ENCODE peak calls at places on chromosomes 7 and 10, in seven cellular contexts. D is OCI-LY7; C is stimulated activated naive CD4-positive, alpha-beta T cell treated with Interleukin-2 at 50 U/mL for 16 hours; M is KBM-7; O is HT1080; B is Kasumi-1; L is GM10248. X is an unnamed sample.

GRCh38 chr10:5927306-5927705 is 37.3 kb downstream of the FBH1 start:
- DNase-seq in D (no peak), C (no peak), M (no peak), O (no peak), B (no peak), L (no peak), X (no peak)

GRCh38 chr10:69344591-69345244 is 66.4 kb downstream of the HK1 start:
- DNase-seq in D (peak), C (no peak), M (peak), O (no peak), B (peak), L (peak), X (no peak)

GRCh38 chr7:132580277-132580676 is 4.0 kb upstream of the PLXNA4 start:
- DNase-seq in D (no peak), C (no peak), M (no peak), O (peak), B (peak), L (no peak), X (peak)

GRCh38 chr10:4691776-4692175 is 134.2 kb upstream of the AKR1E2 start:
- DNase-seq in D (no peak), C (no peak), M (no peak), O (peak), B (no peak), L (no peak), X (peak)

GRCh38 chr7:77827999-77828398 is 29.4 kb downstream of the PHTF2 start:
- DNase-seq in D (no peak), C (no peak), M (peak), O (no peak), B (peak), L (no peak), X (peak)

GRCh38 chr10:79001082-79001885 is 67.5 kb upstream of the ZMIZ1 start:
- DNase-seq in D (no peak), C (no peak), M (peak), O (peak), B (peak), L (no peak), X (peak)

GRCh38 chr7:107185716-107186115 is 16.9 kb downstream of the HBP1 start:
- DNase-seq in D (no peak), C (no peak), M (no peak), O (no peak), B (no peak), L (no peak), X (no peak)

GRCh38 chr10:87705339-87705738 is 45.7 kb downstream of the PAPSS2 start:
- DNase-seq in D (no peak), C (no peak), M (no peak), O (peak), B (no peak), L (no peak), X (peak)

GRCh38 chr7:105402221-105403095 is 13.7 kb upstream of the SRPK2 start:
- DNase-seq in D (no peak), C (no peak), M (no peak), O (no peak), B (no peak), L (no peak), X (no peak)

GRCh38 chr10:21047511-21047910 is 150.4 kb upstream of the NEBL start:
- DNase-seq in D (no peak), C (no peak), M (no peak), O (no peak), B (no peak), L (no peak), X (peak)

GRCh38 chr7:131284702-131285419 is 42.8 kb upstream of the MKLN1 start:
- DNase-seq in D (no peak), C (no peak), M (no peak), O (no peak), B (no peak), L (no peak), X (peak)

GRCh38 chr7:35261041-35261440 is 7.1 kb upstream of the TBX20 start:
- DNase-seq in D (no peak), C (no peak), M (no peak), O (no peak), B (no peak), L (no peak), X (no peak)